ENCODE peak calls at places on chromosome 20, in nine cellular contexts. B, A, J, D, H, Z, M, O and R are unnamed samples.

GRCh38 chr20:1225729-1226313 is at the start of gene RAD21L1:
- DNase-seq in B (no peak), J (peak), Z (peak), D (peak), O (peak), M (peak), H (peak), A (peak), R (peak)

GRCh38 chr20:38748863-38749153 is 548 bp downstream of the ACTR5 start:
- DNase-seq in H (peak), Z (no peak), M (no peak), A (no peak), J (no peak), O (no peak), B (no peak), D (peak), R (no peak)

GRCh38 chr20:45538209-45538798 is 978 bp downstream of the WFDC6 start:
- DNase-seq in H (no peak), M (no peak), Z (no peak), O (peak), J (no peak), A (no peak), B (no peak), D (no peak), R (no peak)

GRCh38 chr20:60262967-60263603 is 304.9 kb downstream of the CDH26 start:
- DNase-seq in J (peak), A (no peak), H (peak), O (peak), Z (peak), M (no peak), B (no peak), D (peak), R (peak)

GRCh38 chr20:25399038-25399430 is 8.4 kb upstream of the ABHD12 start:
- DNase-seq in D (no peak), J (peak), M (no peak), B (no peak), O (no peak), Z (no peak), H (peak), A (no peak), R (no peak)

GRCh38 chr20:54539521-54540046 is 64.2 kb downstream of the DOK5 start:
- DNase-seq in Z (no peak), H (no peak), O (no peak), D (no peak), A (no peak), M (no peak), J (no peak), B (no peak), R (no peak)

GRCh38 chr20:9441948-9442347 is 72.4 kb upstream of the LAMP5 start:
- DNase-seq in B (no peak), D (no peak), Z (no peak), M (no peak), O (no peak), H (no peak), A (no peak), J (no peak), R (no peak)

GRCh38 chr20:33401922-33402369 is 627 bp upstream of the CDK5RAP1 start:
- DNase-seq in O (no peak), H (no peak), M (no peak), Z (no peak), B (no peak), D (peak), A (no peak), J (no peak), R (no peak)

GRCh38 chr20:38346247-38346651 is at the start of gene LBP:
- DNase-seq in B (no peak), H (no peak), A (peak), J (peak), M (no peak), O (no peak), D (no peak), Z (peak), R (no peak)

GRCh38 chr20:61953037-61953788 is 112.5 kb downstream of the TAF4 start:
- DNase-seq in A (no peak), M (no peak), Z (no peak), J (no peak), H (no peak), D (no peak), O (no peak), B (no peak), R (no peak)

GRCh38 chr20:32957451-32957850 is 46.8 kb downstream of the SUN5 start:
- DNase-seq in H (no peak), A (no peak), J (no peak), D (no peak), B (no peak), Z (no peak), M (no peak), O (no peak), R (no peak)

GRCh38 chr20:25608774-25609173 is 15.0 kb downstream of the NANP start:
- DNase-seq in J (no peak), M (no peak), H (no peak), B (no peak), Z (no peak), D (no peak), A (no peak), O (no peak), R (no peak)

GRCh38 chr20:57317789-57318371 is 11.7 kb upstream of the SPO11 start:
- DNase-seq in D (no peak), H (no peak), O (no peak), B (no peak), J (no peak), M (no peak), A (no peak), Z (no peak), R (no peak)

GRCh38 chr20:2365666-2366065 is 15.0 kb upstream of the TGM6 start:
- DNase-seq in A (no peak), J (no peak), H (no peak), O (no peak), M (no peak), D (no peak), B (no peak), Z (no peak), R (no peak)